ENCODE peak calls at places on chromosomes 12 and 14, in nine cellular contexts. T is EL; V is activated T-helper 9 cell treated with anti-CD3 and anti-CD28 coated beads, Interleukin-2, amount 50 U/mL, for 16 hours; Q is NCI-H774; E is progenitor cell of endocrine pancreas; W is mucosa of gallbladder; Z is HS-5; N is GDM1; H is Ammon's horn. X is an unnamed sample.

GRCh38 chr12:104604995-104605675 is 148.4 kb downstream of the CHST11 start:
- DNase-seq in H (no peak), W (no peak), T (peak), N (no peak), E (no peak), Q (no peak), V (no peak), Z (no peak), X (no peak)

GRCh38 chr12:13293086-13293485 is 96.6 kb downstream of the EMP1 start:
- DNase-seq in E (no peak), T (no peak), H (no peak), V (no peak), W (no peak), N (no peak), Z (no peak), Q (no peak), X (no peak)

GRCh38 chr12:52794479-52795331 is 1.2 kb downstream of the KRT3 start:
- DNase-seq in W (no peak), H (no peak), T (peak), N (no peak), E (no peak), Q (no peak), V (no peak), Z (peak), X (no peak)

GRCh38 chr12:79373896-79374499 is 316.8 kb downstream of the PAWR start:
- DNase-seq in V (no peak), Z (no peak), Q (no peak), N (peak), T (peak), W (no peak), E (peak), H (no peak), X (no peak)

GRCh38 chr12:67910360-67911292 is 78.6 kb upstream of the IFNG-AS1 start:
- DNase-seq in Q (no peak), H (peak), Z (peak), N (no peak), W (no peak), T (peak), V (no peak), E (no peak), X (no peak)

GRCh38 chr12:130213249-130213648 is 51.0 kb downstream of the FZD10 start:
- DNase-seq in Z (no peak), W (no peak), V (no peak), N (no peak), T (no peak), E (no peak), Q (no peak), H (no peak), X (no peak)

GRCh38 chr12:113066806-113067400 is 10.4 kb downstream of the DTX1 start:
- DNase-seq in E (no peak), H (peak), V (no peak), T (no peak), Q (peak), Z (no peak), N (no peak), W (peak), X (peak)

GRCh38 chr12:107241421-107241820 is 148.1 kb upstream of the CRY1 start:
- DNase-seq in W (no peak), E (no peak), N (no peak), V (no peak), Q (no peak), Z (no peak), H (peak), T (no peak), X (peak)

GRCh38 chr14:104770851-104771272 is 17.9 kb downstream of the SIVA1 start:
- DNase-seq in N (no peak), T (no peak), E (no peak), V (no peak), H (no peak), W (no peak), Z (no peak), Q (no peak), X (no peak)

GRCh38 chr12:56080556-56081138 is 682 bp downstream of the ERBB3 start:
- DNase-seq in H (no peak), Z (no peak), Q (no peak), T (no peak), E (peak), W (peak), N (no peak), V (no peak), X (peak)

GRCh38 chr12:88111074-88111652 is 30.7 kb downstream of the CEP290 start:
- DNase-seq in V (no peak), Q (peak), E (no peak), N (no peak), Z (peak), W (no peak), H (no peak), T (peak), X (no peak)

GRCh38 chr14:39768579-39768978 is 336.3 kb upstream of the FBXO33 start:
- DNase-seq in W (no peak), T (no peak), E (no peak), V (no peak), N (no peak), H (no peak), Z (no peak), Q (no peak), X (no peak)

GRCh38 chr12:77685112-77685511 is 145.6 kb upstream of the NAV3 start:
- DNase-seq in H (peak), T (peak), V (no peak), N (peak), E (peak), Z (peak), Q (peak), W (peak), X (peak)

GRCh38 chr14:22824711-22825359 is 4.9 kb upstream of the MRPL52 start:
- DNase-seq in H (no peak), E (no peak), N (peak), T (peak), Z (peak), Q (no peak), W (peak), V (no peak), X (no peak)

GRCh38 chr12:131829351-131829794 is 1.2 kb downstream of the MMP17 start:
- DNase-seq in H (no peak), Z (no peak), E (no peak), V (no peak), N (no peak), T (peak), W (no peak), Q (no peak), X (no peak)

GRCh38 chr14:29799718-29800117 is 127.9 kb downstream of the PRKD1 start:
- DNase-seq in N (no peak), Q (no peak), T (no peak), W (no peak), Z (no peak), V (no peak), E (no peak), H (peak), X (no peak)

GRCh38 chr12:122882908-122883563 is 12.9 kb downstream of the VPS37B start:
- DNase-seq in E (no peak), W (no peak), Q (no peak), H (no peak), T (no peak), Z (no peak), N (peak), V (no peak), X (no peak)

GRCh38 chr14:105061428-105062047 is 3.7 kb downstream of the GPR132 start:
- DNase-seq in N (peak), H (no peak), E (no peak), W (no peak), V (peak), Z (no peak), Q (no peak), T (no peak), X (peak)

GRCh38 chr14:105107781-105108515 is 42.7 kb upstream of the GPR132 start:
- DNase-seq in Q (no peak), H (no peak), Z (no peak), E (no peak), N (no peak), W (no peak), V (no peak), T (no peak), X (no peak)

GRCh38 chr12:12403264-12404248 is 46.7 kb downstream of the BORCS5 start:
- DNase-seq in Z (no peak), W (peak), Q (no peak), T (no peak), H (no peak), N (no peak), E (no peak), V (no peak), X (no peak)

GRCh38 chr12:123106640-123107359 is 44.1 kb downstream of the PITPNM2 start:
- DNase-seq in N (no peak), Q (no peak), H (no peak), E (no peak), W (no peak), V (peak), Z (no peak), T (no peak), X (no peak)

GRCh38 chr12:1297639-1298038 is 296.7 kb downstream of the FBXL14 start:
- DNase-seq in Z (no peak), N (no peak), T (peak), H (no peak), V (no peak), Q (no peak), W (no peak), E (no peak), X (no peak)

GRCh38 chr14:34682787-34683321 is 31.5 kb downstream of the CFL2 start:
- DNase-seq in W (no peak), H (no peak), N (no peak), Q (no peak), E (no peak), T (no peak), Z (no peak), V (no peak), X (no peak)

X was measured in body of pancreas.